ENCODE peak calls at places on chromosome 19, in six cellular contexts. F, D, T, O, B and S are unnamed samples.
A peak's percentile ranks its signal among the peaks of the same experiment; 100 is the strongest.

GRCh38 chr19:39816287-39817048 is 17.5 kb downstream of the DYRK1B start:
- DNase-seq in T (no peak), D (no peak), B (no peak), O (no peak), F (no peak), S (no peak)

GRCh38 chr19:5205388-5205787 is 135.2 kb downstream of the PTPRS start:
- DNase-seq in B (no peak), T (no peak), D (no peak), O (no peak), F (no peak), S (no peak)

GRCh38 chr19:4068058-4068966 is 1.6 kb upstream of the ZBTB7A start:
- DNase-seq in T (no peak), O (no peak), F (no peak), D (no peak), B (no peak), S (no peak)

GRCh38 chr19:32406161-32407003 is 812 bp downstream of the DPY19L3 start:
- DNase-seq in D (no peak), F (no peak), B (no peak), T (peak; percentile 12), O (no peak), S (no peak)

GRCh38 chr19:1522838-1523237 is 1.0 kb upstream of the PLK5 start:
- DNase-seq in T (no peak), F (no peak), O (no peak), D (no peak), B (no peak), S (no peak)

GRCh38 chr19:38125238-38125637 is 98.8 kb downstream of the DPF1 start:
- DNase-seq in T (no peak), O (no peak), D (no peak), B (no peak), F (no peak), S (no peak)

GRCh38 chr19:3210347-3211017 is 14.0 kb upstream of the CELF5 start:
- DNase-seq in O (peak; percentile 60), F (peak; percentile 43), B (peak; percentile 20), D (peak; percentile 32), T (peak; percentile 4), S (peak; percentile 60)

GRCh38 chr19:31627824-31628223 is 278.6 kb upstream of the TSHZ3 start:
- DNase-seq in B (no peak), O (no peak), T (no peak), F (no peak), D (no peak), S (no peak)

GRCh38 chr19:38801359-38802095 is 11.2 kb downstream of the LGALS4 start:
- DNase-seq in B (no peak), F (no peak), D (no peak), O (no peak), T (no peak), S (no peak)